ENCODE peak calls at places on chromosomes 16 and 17, in four cellular contexts. One of them, this sample, is unnamed.

GRCh38 chr17:27663862-27664605 is 33.0 kb downstream of the LGALS9 start:
- DNase-seq in cardiac fibroblast: no peak
- DNase-seq in heart right ventricle: no peak
- DNase-seq in PC-9: no peak
- DNase-seq in this sample: no peak

GRCh38 chr17:27446569-27447301 is 9.5 kb upstream of the KSR1 start:
- DNase-seq in cardiac fibroblast: peak
- DNase-seq in heart right ventricle: no peak
- DNase-seq in PC-9: no peak
- DNase-seq in this sample: no peak

GRCh38 chr16:55056585-55057520 is 126.2 kb downstream of the IRX5 start:
- DNase-seq in PC-9: no peak
- DNase-seq in heart right ventricle: no peak
- DNase-seq in cardiac fibroblast: no peak
- DNase-seq in this sample: no peak

GRCh38 chr17:44786551-44787081 is 27.8 kb downstream of the ADAM11 start:
- DNase-seq in heart right ventricle: peak
- DNase-seq in PC-9: no peak
- DNase-seq in cardiac fibroblast: no peak
- DNase-seq in this sample: no peak

GRCh38 chr17:2122641-2123302 is 67.9 kb downstream of the HIC1 start:
- DNase-seq in cardiac fibroblast: peak
- DNase-seq in heart right ventricle: peak
- DNase-seq in PC-9: peak
- DNase-seq in this sample: peak

GRCh38 chr16:24346734-24347133 is 90.6 kb downstream of the CACNG3 start:
- DNase-seq in heart right ventricle: no peak
- DNase-seq in cardiac fibroblast: no peak
- DNase-seq in PC-9: no peak
- DNase-seq in this sample: no peak

GRCh38 chr17:58020401-58020800 is 13.4 kb upstream of the SRSF1 start:
- DNase-seq in heart right ventricle: no peak
- DNase-seq in cardiac fibroblast: no peak
- DNase-seq in PC-9: no peak
- DNase-seq in this sample: no peak

GRCh38 chr16:84501077-84501735 is 3.3 kb downstream of the MEAK7 start:
- DNase-seq in cardiac fibroblast: peak
- DNase-seq in heart right ventricle: no peak
- DNase-seq in PC-9: peak
- DNase-seq in this sample: no peak

GRCh38 chr16:57775661-57776469 is 26.4 kb downstream of the KIFC3 start:
- DNase-seq in heart right ventricle: no peak
- DNase-seq in PC-9: no peak
- DNase-seq in cardiac fibroblast: no peak
- DNase-seq in this sample: no peak
- TF ChIP-seq CTCF in heart right ventricle: peak
- TF ChIP-seq CTCF in PC-9: no peak
- TF ChIP-seq CTCF in cardiac fibroblast: no peak
- TF ChIP-seq CTCF in this sample: peak

GRCh38 chr16:77786448-77786847 is 1.9 kb upstream of the VAT1L start:
- DNase-seq in heart right ventricle: no peak
- DNase-seq in PC-9: no peak
- DNase-seq in cardiac fibroblast: no peak
- DNase-seq in this sample: no peak
- H3K4me3 ChIP-seq in heart right ventricle: no peak
- H3K4me3 ChIP-seq in PC-9: no peak
- H3K4me3 ChIP-seq in cardiac fibroblast: no peak
- H3K4me3 ChIP-seq in this sample: no peak

DNA sequence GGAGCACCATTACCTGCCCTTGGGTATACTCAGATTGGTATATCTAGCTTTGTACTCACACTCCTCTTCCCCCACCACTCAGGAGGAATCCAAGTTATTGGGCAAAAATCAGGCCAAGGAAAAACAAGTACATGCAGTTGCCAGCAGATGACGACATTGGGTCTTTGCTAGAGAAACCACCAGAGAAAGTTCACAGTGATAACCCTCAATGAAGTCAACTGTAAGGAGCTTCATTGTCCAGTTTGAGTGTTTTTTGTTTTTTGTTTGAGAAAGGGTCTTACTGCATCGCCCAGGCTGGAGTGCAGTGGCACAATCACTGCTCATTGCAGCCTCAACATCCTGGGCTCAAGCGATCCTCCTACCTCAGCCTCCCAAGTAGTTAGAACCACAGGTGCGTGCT is 34.6 kb upstream of the TOX3 start:
- DNase-seq in heart right ventricle: no peak
- DNase-seq in cardiac fibroblast: no peak
- DNase-seq in PC-9: no peak
- DNase-seq in this sample: no peak
- TF ChIP-seq CTCF in heart right ventricle: no peak
- TF ChIP-seq CTCF in cardiac fibroblast: no peak
- TF ChIP-seq CTCF in PC-9: no peak
- TF ChIP-seq CTCF in this sample: peak

GRCh38 chr16:85616608-85617311 is 3.6 kb downstream of the GSE1 start:
- DNase-seq in PC-9: no peak
- DNase-seq in heart right ventricle: peak
- DNase-seq in cardiac fibroblast: no peak
- DNase-seq in this sample: no peak

GRCh38 chr16:85615852-85616607 is 2.9 kb downstream of the GSE1 start:
- DNase-seq in cardiac fibroblast: peak
- DNase-seq in heart right ventricle: peak
- DNase-seq in PC-9: peak
- DNase-seq in this sample: no peak

GRCh38 chr16:85613609-85614337 is 651 bp downstream of the GSE1 start:
- DNase-seq in PC-9: peak
- DNase-seq in heart right ventricle: peak
- DNase-seq in cardiac fibroblast: no peak
- DNase-seq in this sample: no peak

GRCh38 chr16:85614338-85615013 is 1.4 kb downstream of the GSE1 start:
- DNase-seq in cardiac fibroblast: no peak
- DNase-seq in heart right ventricle: no peak
- DNase-seq in PC-9: peak
- DNase-seq in this sample: no peak

DNA sequence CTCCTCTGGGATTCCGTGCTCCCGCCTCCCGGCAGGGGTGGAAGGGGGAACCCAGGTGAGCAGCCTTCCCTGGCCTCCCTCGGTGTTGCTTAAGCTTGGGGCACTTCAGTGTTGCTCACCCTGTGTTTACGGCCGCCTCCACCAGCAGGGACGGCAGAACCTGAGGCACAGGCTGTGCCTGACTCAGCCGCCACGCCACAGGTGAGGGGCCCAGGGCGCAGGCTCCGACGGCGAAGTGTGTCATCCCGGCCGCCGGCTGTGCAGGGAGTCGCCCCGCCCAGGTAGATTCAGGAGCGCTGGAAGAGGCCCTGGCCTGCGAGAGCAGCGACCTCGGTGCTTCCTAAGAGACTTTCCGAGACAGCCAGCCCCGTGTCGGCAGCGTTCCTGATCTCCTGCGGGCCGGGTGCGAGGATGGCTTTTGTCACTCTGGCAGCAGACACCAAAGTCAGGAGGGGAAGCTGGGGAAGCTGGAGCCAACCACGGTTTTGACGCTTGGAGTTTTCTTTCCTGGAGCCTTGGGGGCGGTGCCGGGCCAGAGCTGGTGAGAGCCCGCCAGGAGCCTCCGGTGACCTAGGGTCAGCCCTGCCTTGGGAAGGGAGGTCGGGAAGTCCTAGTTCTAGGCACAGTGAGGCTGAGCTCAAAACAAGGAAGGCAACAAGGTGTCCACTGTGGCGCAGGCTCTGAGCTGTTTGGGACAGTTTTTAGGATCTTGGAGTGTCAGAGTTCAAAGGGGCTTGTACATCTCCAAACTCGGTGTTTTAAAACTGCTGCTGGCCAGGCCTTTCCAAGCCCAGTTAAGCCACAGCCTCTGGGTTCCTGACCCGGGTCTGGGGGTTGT is 2.1 kb downstream of the GSE1 start:
- DNase-seq in PC-9: peak
- DNase-seq in cardiac fibroblast: no peak
- DNase-seq in heart right ventricle: peak
- DNase-seq in this sample: no peak
- H3K4me3 ChIP-seq in PC-9: peak
- H3K4me3 ChIP-seq in cardiac fibroblast: no peak
- H3K4me3 ChIP-seq in heart right ventricle: peak
- H3K4me3 ChIP-seq in this sample: peak

GRCh38 chr16:13521356-13521755 is 398.6 kb upstream of the ERCC4 start:
- DNase-seq in cardiac fibroblast: no peak
- DNase-seq in heart right ventricle: no peak
- DNase-seq in PC-9: no peak
- DNase-seq in this sample: no peak
- TF ChIP-seq CTCF in cardiac fibroblast: no peak
- TF ChIP-seq CTCF in heart right ventricle: no peak
- TF ChIP-seq CTCF in PC-9: no peak
- TF ChIP-seq CTCF in this sample: no peak

DNA sequence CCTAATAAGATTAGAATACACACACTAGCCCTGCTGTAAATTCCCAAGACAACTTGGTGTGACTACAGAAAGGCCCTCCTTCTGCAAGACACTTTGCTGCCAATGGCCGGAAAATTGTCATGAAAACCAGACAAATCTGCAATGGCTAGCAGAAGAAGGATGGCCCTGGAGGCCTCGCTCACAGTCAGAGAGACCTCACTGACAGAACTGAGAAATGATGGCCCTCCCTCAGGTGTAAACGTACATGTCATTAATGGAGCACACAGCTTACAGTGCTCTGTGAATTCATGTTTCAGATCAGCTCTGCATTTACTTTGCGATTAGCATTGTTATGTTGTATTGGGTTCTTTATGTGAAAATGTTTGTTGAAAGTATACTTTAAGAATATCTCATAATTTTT is 202.9 kb upstream of the N4BP1 start:
- DNase-seq in PC-9: no peak
- DNase-seq in cardiac fibroblast: no peak
- DNase-seq in heart right ventricle: no peak
- DNase-seq in this sample: no peak
- H3K4me3 ChIP-seq in PC-9: no peak
- H3K4me3 ChIP-seq in cardiac fibroblast: no peak
- H3K4me3 ChIP-seq in heart right ventricle: no peak
- H3K4me3 ChIP-seq in this sample: no peak

DNA sequence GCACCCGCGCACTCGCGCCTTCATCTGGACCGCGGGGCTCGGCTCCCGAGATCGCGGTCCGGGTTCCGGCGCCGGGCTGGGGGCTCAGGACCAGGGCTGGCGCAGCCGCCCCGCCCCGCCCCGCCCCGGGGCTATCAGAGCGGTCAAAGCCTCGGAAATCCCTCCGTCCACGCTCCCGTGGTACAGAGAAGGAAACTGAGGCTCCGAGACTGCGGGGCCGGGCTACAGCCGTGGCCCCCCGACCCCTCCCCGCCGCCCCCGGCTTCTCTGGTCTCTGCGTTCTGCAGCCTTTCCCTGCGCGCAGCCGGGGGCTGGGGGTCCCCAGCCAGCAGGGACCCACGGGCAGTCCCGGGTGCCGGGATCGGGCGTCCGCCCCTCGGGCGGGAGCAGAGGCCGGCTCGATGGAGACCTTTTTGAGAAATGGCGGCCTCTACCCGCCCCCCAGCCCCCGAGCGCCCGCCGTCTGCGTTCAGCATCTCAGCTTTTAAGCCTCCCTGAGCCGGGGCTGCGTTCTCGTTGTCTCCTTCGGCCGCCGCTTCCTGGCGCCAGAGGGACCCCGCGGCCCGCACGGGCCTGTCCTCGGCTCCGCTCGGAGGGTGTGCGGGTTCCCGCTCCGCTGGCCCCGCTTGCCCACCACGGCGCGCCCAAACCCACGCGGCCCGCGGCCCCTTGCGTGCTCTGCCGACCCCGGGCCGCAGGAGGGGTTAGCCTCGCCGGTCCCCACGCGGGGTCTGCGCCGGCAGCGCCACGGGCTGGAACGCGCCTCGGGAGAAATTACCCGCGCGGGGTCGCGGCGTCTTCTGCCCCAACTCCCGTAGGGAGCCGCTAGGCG is 1.5 kb upstream of the NPTX1 start:
- DNase-seq in heart right ventricle: no peak
- DNase-seq in cardiac fibroblast: peak
- DNase-seq in PC-9: no peak
- DNase-seq in this sample: no peak
- TF ChIP-seq CTCF in heart right ventricle: peak
- TF ChIP-seq CTCF in cardiac fibroblast: peak
- TF ChIP-seq CTCF in PC-9: no peak
- TF ChIP-seq CTCF in this sample: peak

This sample was measured in LNCaP clone FGC.